ENCODE peak calls at places on chromosomes 12 and 14, in four cellular contexts. M, G, P and S are unnamed samples.
A peak's percentile ranks its signal among the peaks of the same experiment; 100 is the strongest.

GRCh38 chr12:126547905-126548304 is 1482.7 kb downstream of the AACS start:
- DNase-seq in M (peak; percentile 51), G (peak; percentile 3), P (no peak), S (no peak)

GRCh38 chr12:30696486-30696885 is 817 bp upstream of the IPO8 start:
- DNase-seq in M (no peak), G (no peak), P (no peak), S (peak; percentile 2)

GRCh38 chr12:52805739-52806138 is 8.2 kb downstream of the KRT4 start:
- DNase-seq in M (no peak), G (no peak), P (no peak), S (no peak)

GRCh38 chr14:25537846-25538455 is 488.0 kb upstream of the STXBP6 start:
- DNase-seq in M (no peak), G (no peak), P (no peak), S (peak; percentile 0)

GRCh38 chr12:49582201-49582600 is 14.3 kb upstream of the MCRS1 start:
- DNase-seq in M (no peak), G (no peak), P (no peak), S (peak; percentile 32)

GRCh38 chr12:115313929-115314328 is 630.0 kb upstream of the TBX3 start:
- DNase-seq in M (peak; percentile 75), G (no peak), P (no peak), S (no peak)

GRCh38 chr14:81018245-81018644 is 62.8 kb downstream of the TSHR start:
- DNase-seq in M (no peak), G (no peak), P (no peak), S (no peak)

GRCh38 chr12:117188961-117189724 is 1.1 kb downstream of the FBXO21 start:
- DNase-seq in M (peak; percentile 69), G (peak; percentile 65), P (no peak), S (no peak)

GRCh38 chr12:4490973-4491372 is 45.4 kb upstream of the FGF6 start:
- DNase-seq in M (no peak), G (no peak), P (no peak), S (no peak)

GRCh38 chr12:57248934-57249742 is 1.8 kb downstream of the STAC3 start:
- DNase-seq in M (no peak), G (no peak), P (no peak), S (no peak)

GRCh38 chr14:24630872-24631477 is 3.0 kb downstream of the GZMB start:
- DNase-seq in M (peak; percentile 26), G (no peak), P (no peak), S (no peak)

GRCh38 chr14:71933026-71933587 is 878 bp downstream of the RGS6 start:
- DNase-seq in M (no peak), G (peak; percentile 1), P (no peak), S (peak; percentile 60)

GRCh38 chr12:113984464-113984863 is 18.3 kb upstream of the RBM19 start:
- DNase-seq in M (no peak), G (no peak), P (no peak), S (no peak)

GRCh38 chr12:120614873-120615272 is 25.6 kb upstream of the CABP1 start:
- DNase-seq in M (no peak), G (no peak), P (no peak), S (no peak)

GRCh38 chr14:23388996-23389395 is 12.2 kb downstream of the CMTM5 start:
- DNase-seq in M (no peak), G (no peak), P (no peak), S (no peak)

GRCh38 chr12:15979096-15980091 is 68.3 kb downstream of the DERA start:
- DNase-seq in M (peak; percentile 93), G (peak; percentile 74), P (peak; percentile 98), S (peak; percentile 17)

GRCh38 chr14:51225751-51226150 is 14.3 kb upstream of the TMX1 start:
- DNase-seq in M (no peak), G (no peak), P (peak; percentile 14), S (no peak)

GRCh38 chr14:101191882-101192660 is 288.5 kb upstream of the RTL1 start:
- DNase-seq in M (no peak), G (no peak), P (no peak), S (no peak)

GRCh38 chr12:20463920-20464524 is 95.7 kb downstream of the PDE3A start:
- DNase-seq in M (peak; percentile 52), G (no peak), P (no peak), S (no peak)

GRCh38 chr12:104909761-104910160 is 48.3 kb downstream of the SLC41A2 start:
- DNase-seq in M (peak; percentile 95), G (peak; percentile 76), P (no peak), S (no peak)

GRCh38 chr14:68874746-68875155 is 81.9 kb upstream of the ZFP36L1 start:
- DNase-seq in M (peak; percentile 31), G (no peak), P (no peak), S (no peak)

GRCh38 chr14:49907186-49907585 is 14.3 kb downstream of the ARF6 start:
- DNase-seq in M (no peak), G (no peak), P (no peak), S (no peak)

GRCh38 chr12:93122089-93122488 is 193.0 kb upstream of the EEA1 start:
- DNase-seq in M (peak; percentile 71), G (peak; percentile 59), P (no peak), S (no peak)

GRCh38 chr14:94926176-94926575 is 156.3 kb upstream of the GSC start:
- DNase-seq in M (no peak), G (no peak), P (no peak), S (no peak)
- H3K4me3 ChIP-seq in M (no peak overlapping the region), G (no peak overlapping the region), P (no peak overlapping the region), S (no peak overlapping the region)

DNA sequence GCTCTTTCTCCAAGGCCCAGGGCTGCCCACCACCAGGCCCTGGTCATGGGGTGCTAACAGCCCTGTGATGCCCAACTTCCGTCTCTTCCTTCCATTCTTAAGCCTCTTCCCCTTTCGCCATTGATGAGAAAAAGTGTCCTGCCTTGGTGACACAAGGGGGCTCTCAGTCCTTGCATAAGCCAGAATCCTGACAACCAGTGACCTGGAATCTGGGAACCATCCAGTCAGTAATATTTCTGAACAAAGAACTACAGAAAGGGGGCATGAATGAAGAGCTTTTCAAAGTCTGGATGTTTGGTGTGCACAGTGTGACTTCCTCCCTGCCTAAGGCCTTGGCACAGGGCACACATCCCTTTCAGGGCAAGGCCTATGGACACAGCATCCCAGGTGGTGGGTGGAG is 49.7 kb upstream of the GPATCH2L start:
- DNase-seq in M (no peak), G (no peak), P (no peak), S (no peak)
- TF ChIP-seq CTCF in M (no peak), G (no peak), P (no peak), S (no peak)

DNA sequence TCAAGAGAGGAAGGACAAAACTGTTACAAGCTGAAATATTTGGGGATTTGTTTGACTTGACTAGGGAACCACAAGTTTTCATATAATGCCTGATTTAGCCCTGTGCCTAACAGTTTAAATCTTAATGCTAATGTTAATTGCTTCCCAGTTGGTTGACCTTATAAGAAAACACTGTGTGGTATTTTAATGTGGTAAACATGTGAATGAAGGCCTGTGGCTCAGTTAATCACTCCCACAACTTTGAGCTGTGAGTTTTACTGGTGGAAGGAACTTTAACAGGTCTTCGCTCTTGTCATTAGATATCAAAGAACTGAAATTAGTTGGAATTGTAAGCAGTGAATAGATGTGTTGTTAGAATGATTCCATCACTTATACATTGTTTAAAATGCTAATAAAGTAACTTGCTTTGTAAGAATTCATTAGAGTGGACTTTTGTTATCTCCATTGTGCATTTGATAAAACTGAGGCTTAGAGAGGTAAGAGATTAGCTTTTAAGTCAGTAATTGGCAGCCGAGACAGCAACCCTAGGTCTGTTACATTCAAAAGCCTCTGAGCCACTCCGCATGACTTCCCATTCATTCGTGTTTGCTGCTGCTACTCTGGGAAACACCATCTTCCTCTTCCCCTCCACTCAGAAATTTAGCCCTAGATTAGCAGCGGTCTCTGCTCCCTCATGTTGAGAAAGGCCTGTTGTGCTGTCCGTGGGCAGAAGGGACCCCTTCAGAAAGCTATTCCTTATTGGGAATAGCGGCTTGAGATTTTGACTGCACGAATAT is 1.0 kb upstream of the TBK1 start:
- DNase-seq in M (peak; percentile 27), G (peak; percentile 21), P (no peak), S (peak; percentile 45)
- H3K4me3 ChIP-seq in M (peak overlapping the region; percentile 92), G (peak overlapping the region; percentile 97), P (peak overlapping the region; percentile 92), S (peak overlapping the region; percentile 57)

GRCh38 chr14:103749452-103749851 is 33.8 kb downstream of the ZFYVE21 start:
- DNase-seq in M (no peak), G (no peak), P (no peak), S (no peak)
- TF ChIP-seq CTCF in M (no peak), G (no peak), P (no peak), S (no peak)

DNA sequence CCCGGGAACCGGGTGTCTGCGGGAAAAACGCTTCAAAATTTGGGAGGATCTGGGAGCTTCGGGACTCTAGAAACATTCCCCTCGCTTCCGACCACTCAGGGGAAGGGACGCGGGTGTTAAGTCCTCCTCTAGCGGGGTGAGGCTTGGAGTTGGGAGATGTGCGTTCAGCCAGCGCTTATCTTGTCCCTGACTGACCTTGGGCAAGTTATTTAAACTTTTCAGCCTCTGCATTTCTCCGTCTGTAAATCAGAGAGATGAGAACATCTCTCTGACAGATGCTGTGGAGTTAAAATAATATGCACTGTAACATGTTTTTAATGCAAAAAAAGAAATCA is 76.9 kb upstream of the ANO4 start:
- DNase-seq in M (no peak), G (peak; percentile 24), P (no peak), S (no peak)
- H3K4me3 ChIP-seq in M (no peak overlapping the region), G (peak overlapping the region; percentile 37), P (peak overlapping the region; percentile 52), S (no peak overlapping the region)

GRCh38 chr14:85459361-85459760 is 70.6 kb upstream of the FLRT2 start:
- DNase-seq in M (no peak), G (no peak), P (no peak), S (no peak)
- TF ChIP-seq CTCF in M (no peak), G (no peak), P (no peak), S (no peak)